ENCODE peak calls at places on chromosomes 12 and 14, in eight cellular contexts. One of them, this sample, is unnamed.

GRCh38 chr14:99252443-99252939 is 19.5 kb downstream of the BCL11B start:
- DNase-seq in NCI-H1417: no peak
- DNase-seq in stimulated activated CD8-positive, alpha-beta memory T cell treated with anti-CD3 and anti-CD28 coated beads, Interleukin-12 subunit alpha, Interleukin-12 subunit beta, amount 100 ng/mL, for 4 hours: no peak
- DNase-seq in SJSA1: no peak
- DNase-seq in colonic mucosa: no peak
- DNase-seq in frontal cortex: no peak
- DNase-seq in memory B cell: no peak
- DNase-seq in NCI-H2081: no peak
- DNase-seq in this sample: no peak

GRCh38 chr12:49553512-49554088 is 14.3 kb downstream of the MCRS1 start:
- DNase-seq in NCI-H1417: peak
- DNase-seq in stimulated activated CD8-positive, alpha-beta memory T cell treated with anti-CD3 and anti-CD28 coated beads, Interleukin-12 subunit alpha, Interleukin-12 subunit beta, amount 100 ng/mL, for 4 hours: no peak
- DNase-seq in SJSA1: no peak
- DNase-seq in colonic mucosa: no peak
- DNase-seq in frontal cortex: no peak
- DNase-seq in memory B cell: no peak
- DNase-seq in NCI-H2081: peak
- DNase-seq in this sample: no peak

GRCh38 chr12:115134298-115134697 is 450.3 kb upstream of the TBX3 start:
- DNase-seq in NCI-H1417: no peak
- DNase-seq in stimulated activated CD8-positive, alpha-beta memory T cell treated with anti-CD3 and anti-CD28 coated beads, Interleukin-12 subunit alpha, Interleukin-12 subunit beta, amount 100 ng/mL, for 4 hours: no peak
- DNase-seq in SJSA1: no peak
- DNase-seq in colonic mucosa: no peak
- DNase-seq in frontal cortex: no peak
- DNase-seq in memory B cell: no peak
- DNase-seq in NCI-H2081: no peak
- DNase-seq in this sample: no peak

GRCh38 chr12:4178424-4179184 is 95.0 kb upstream of the CCND2 start:
- DNase-seq in NCI-H1417: no peak
- DNase-seq in stimulated activated CD8-positive, alpha-beta memory T cell treated with anti-CD3 and anti-CD28 coated beads, Interleukin-12 subunit alpha, Interleukin-12 subunit beta, amount 100 ng/mL, for 4 hours: no peak
- DNase-seq in SJSA1: no peak
- DNase-seq in colonic mucosa: no peak
- DNase-seq in frontal cortex: no peak
- DNase-seq in memory B cell: no peak
- DNase-seq in NCI-H2081: no peak
- DNase-seq in this sample: no peak

GRCh38 chr12:122888232-122888752 is 7.6 kb downstream of the VPS37B start:
- DNase-seq in NCI-H1417: peak
- DNase-seq in stimulated activated CD8-positive, alpha-beta memory T cell treated with anti-CD3 and anti-CD28 coated beads, Interleukin-12 subunit alpha, Interleukin-12 subunit beta, amount 100 ng/mL, for 4 hours: no peak
- DNase-seq in SJSA1: no peak
- DNase-seq in colonic mucosa: peak
- DNase-seq in frontal cortex: no peak
- DNase-seq in memory B cell: no peak
- DNase-seq in NCI-H2081: peak
- DNase-seq in this sample: no peak

GRCh38 chr14:104248203-104249055 is 110.0 kb downstream of the KIF26A start:
- DNase-seq in NCI-H1417: no peak
- DNase-seq in stimulated activated CD8-positive, alpha-beta memory T cell treated with anti-CD3 and anti-CD28 coated beads, Interleukin-12 subunit alpha, Interleukin-12 subunit beta, amount 100 ng/mL, for 4 hours: no peak
- DNase-seq in SJSA1: no peak
- DNase-seq in colonic mucosa: no peak
- DNase-seq in frontal cortex: no peak
- DNase-seq in memory B cell: no peak
- DNase-seq in NCI-H2081: no peak
- DNase-seq in this sample: no peak

GRCh38 chr12:13606290-13606689 is 375.1 kb downstream of the GRIN2B start:
- DNase-seq in NCI-H1417: peak
- DNase-seq in stimulated activated CD8-positive, alpha-beta memory T cell treated with anti-CD3 and anti-CD28 coated beads, Interleukin-12 subunit alpha, Interleukin-12 subunit beta, amount 100 ng/mL, for 4 hours: no peak
- DNase-seq in SJSA1: no peak
- DNase-seq in colonic mucosa: no peak
- DNase-seq in frontal cortex: no peak
- DNase-seq in memory B cell: no peak
- DNase-seq in NCI-H2081: no peak
- DNase-seq in this sample: no peak

GRCh38 chr14:37232907-37233481 is 35.3 kb downstream of the MIPOL1 start:
- DNase-seq in NCI-H1417: peak
- DNase-seq in stimulated activated CD8-positive, alpha-beta memory T cell treated with anti-CD3 and anti-CD28 coated beads, Interleukin-12 subunit alpha, Interleukin-12 subunit beta, amount 100 ng/mL, for 4 hours: no peak
- DNase-seq in SJSA1: peak
- DNase-seq in colonic mucosa: no peak
- DNase-seq in frontal cortex: peak
- DNase-seq in memory B cell: no peak
- DNase-seq in NCI-H2081: peak
- DNase-seq in this sample: peak

GRCh38 chr12:109708939-109709338 is 4.7 kb upstream of the FAM222A start:
- DNase-seq in NCI-H1417: no peak
- DNase-seq in stimulated activated CD8-positive, alpha-beta memory T cell treated with anti-CD3 and anti-CD28 coated beads, Interleukin-12 subunit alpha, Interleukin-12 subunit beta, amount 100 ng/mL, for 4 hours: no peak
- DNase-seq in SJSA1: no peak
- DNase-seq in colonic mucosa: no peak
- DNase-seq in frontal cortex: no peak
- DNase-seq in memory B cell: no peak
- DNase-seq in NCI-H2081: no peak
- DNase-seq in this sample: no peak

GRCh38 chr12:131801254-131801866 is 26.8 kb upstream of the MMP17 start:
- DNase-seq in NCI-H1417: no peak
- DNase-seq in stimulated activated CD8-positive, alpha-beta memory T cell treated with anti-CD3 and anti-CD28 coated beads, Interleukin-12 subunit alpha, Interleukin-12 subunit beta, amount 100 ng/mL, for 4 hours: no peak
- DNase-seq in SJSA1: no peak
- DNase-seq in colonic mucosa: no peak
- DNase-seq in frontal cortex: no peak
- DNase-seq in memory B cell: no peak
- DNase-seq in NCI-H2081: no peak
- DNase-seq in this sample: no peak

GRCh38 chr12:54304187-54304810 is 3.5 kb upstream of the NFE2 start:
- DNase-seq in NCI-H1417: peak
- DNase-seq in stimulated activated CD8-positive, alpha-beta memory T cell treated with anti-CD3 and anti-CD28 coated beads, Interleukin-12 subunit alpha, Interleukin-12 subunit beta, amount 100 ng/mL, for 4 hours: no peak
- DNase-seq in SJSA1: no peak
- DNase-seq in colonic mucosa: peak
- DNase-seq in frontal cortex: no peak
- DNase-seq in memory B cell: no peak
- DNase-seq in NCI-H2081: no peak
- DNase-seq in this sample: no peak

GRCh38 chr12:108804361-108804949 is 52.9 kb downstream of the SSH1 start:
- DNase-seq in NCI-H1417: no peak
- DNase-seq in stimulated activated CD8-positive, alpha-beta memory T cell treated with anti-CD3 and anti-CD28 coated beads, Interleukin-12 subunit alpha, Interleukin-12 subunit beta, amount 100 ng/mL, for 4 hours: no peak
- DNase-seq in SJSA1: peak
- DNase-seq in colonic mucosa: peak
- DNase-seq in frontal cortex: no peak
- DNase-seq in memory B cell: no peak
- DNase-seq in NCI-H2081: no peak
- DNase-seq in this sample: peak

GRCh38 chr14:101827286-101827685 is 65.8 kb downstream of the PPP2R5C start:
- DNase-seq in NCI-H1417: no peak
- DNase-seq in stimulated activated CD8-positive, alpha-beta memory T cell treated with anti-CD3 and anti-CD28 coated beads, Interleukin-12 subunit alpha, Interleukin-12 subunit beta, amount 100 ng/mL, for 4 hours: no peak
- DNase-seq in SJSA1: no peak
- DNase-seq in colonic mucosa: no peak
- DNase-seq in frontal cortex: no peak
- DNase-seq in memory B cell: no peak
- DNase-seq in NCI-H2081: no peak
- DNase-seq in this sample: no peak

GRCh38 chr12:70338531-70338930 is 27.6 kb upstream of the KCNMB4 start:
- DNase-seq in NCI-H1417: no peak
- DNase-seq in stimulated activated CD8-positive, alpha-beta memory T cell treated with anti-CD3 and anti-CD28 coated beads, Interleukin-12 subunit alpha, Interleukin-12 subunit beta, amount 100 ng/mL, for 4 hours: no peak
- DNase-seq in SJSA1: no peak
- DNase-seq in colonic mucosa: no peak
- DNase-seq in frontal cortex: no peak
- DNase-seq in memory B cell: no peak
- DNase-seq in NCI-H2081: no peak
- DNase-seq in this sample: no peak